ENCODE peak calls at places on chromosomes 3 and 15, in five cellular contexts. A is brain pericyte; Q is CD4-positive, alpha-beta memory T cell; Y is D721Med; B is stimulated activated CD8-positive, alpha-beta memory T cell treated with anti-CD3 and anti-CD28 coated beads, Interleukin-15, amount 100 ng/mL, for 1 hour. E is an unnamed sample.

GRCh38 chr3:149634072-149634471 is 23.8 kb downstream of the WWTR1 start:
- DNase-seq in B (no peak), Q (no peak), A (no peak), Y (no peak), E (no peak)

GRCh38 chr3:61631108-61631769 is 69.9 kb downstream of the PTPRG start:
- DNase-seq in B (no peak), Y (no peak), Q (no peak), A (no peak), E (no peak)

GRCh38 chr3:59106085-59106629 is 56.3 kb upstream of the CFAP20DC start:
- DNase-seq in Y (no peak), Q (no peak), A (no peak), B (no peak), E (no peak)

GRCh38 chr3:4008205-4008604 is 209.0 kb downstream of the LRRN1 start:
- DNase-seq in Q (no peak), B (no peak), A (no peak), Y (no peak), E (no peak)

GRCh38 chr3:198071602-198072285 is 111.7 kb downstream of the LMLN start:
- DNase-seq in Q (no peak), B (no peak), A (peak; percentile 24), Y (no peak), E (no peak)

GRCh38 chr15:56524915-56525314 is 60.0 kb upstream of the MNS1 start:
- DNase-seq in A (no peak), Q (no peak), B (no peak), Y (no peak), E (no peak)

GRCh38 chr15:64938192-64938591 is 26.5 kb downstream of the ANKDD1A start:
- DNase-seq in Y (no peak), Q (no peak), B (no peak), A (no peak), E (no peak)

GRCh38 chr15:54045397-54045796 is 67.2 kb downstream of the UNC13C start:
- DNase-seq in A (no peak), Q (no peak), Y (no peak), B (no peak), E (no peak)

GRCh38 chr3:79329154-79329553 is 438.6 kb downstream of the ROBO1 start:
- DNase-seq in Y (no peak), A (no peak), Q (no peak), B (no peak), E (no peak)

GRCh38 chr3:9308298-9308990 is 54.4 kb upstream of the THUMPD3 start:
- DNase-seq in A (no peak), Y (no peak), B (no peak), Q (no peak), E (no peak)

GRCh38 chr15:92304239-92304975 is 89.3 kb upstream of the ST8SIA2 start:
- DNase-seq in A (no peak), B (no peak), Q (no peak), Y (no peak), E (no peak)

GRCh38 chr15:90142216-90143175 is 40.2 kb upstream of the IDH2 start:
- DNase-seq in Q (peak; percentile 47), B (no peak), A (no peak), Y (no peak), E (no peak)

GRCh38 chr3:127226946-127227842 is 34.3 kb downstream of the PRR23E start:
- DNase-seq in Q (no peak), A (no peak), B (no peak), Y (no peak), E (no peak)

GRCh38 chr3:62995142-62995541 is 119.9 kb upstream of the CADPS start:
- DNase-seq in Y (no peak), B (no peak), Q (no peak), A (no peak), E (no peak)

GRCh38 chr3:134795776-134796312 is 784 bp downstream of the EPHB1 start:
- DNase-seq in B (no peak), A (no peak), Q (no peak), Y (no peak), E (no peak)

GRCh38 chr3:116254535-116254934 is 190.8 kb downstream of the LSAMP start:
- DNase-seq in Y (no peak), B (no peak), Q (no peak), A (no peak), E (no peak)

GRCh38 chr3:27166888-27167287 is 202.3 kb downstream of the NEK10 start:
- DNase-seq in A (no peak), Q (no peak), B (no peak), Y (no peak), E (no peak)

GRCh38 chr3:63918321-63918720 is 6.1 kb upstream of the SCAANT1 start:
- DNase-seq in Q (no peak), A (no peak), B (no peak), Y (no peak), E (no peak)

GRCh38 chr3:196514913-196515621 is at the start of gene SMCO1:
- DNase-seq in Q (no peak), A (no peak), B (no peak), Y (no peak), E (no peak)

E was measured in GF-D8.